ENCODE peak calls at places on chromosome 10, in seven cellular contexts. W, T, U, X, S, R and Z are unnamed samples.

GRCh38 chr10:60138842-60139241 is 232.5 kb upstream of the CCDC6 start:
- DNase-seq in R (no peak), U (no peak), S (no peak), W (no peak), T (no peak), X (no peak), Z (no peak)

GRCh38 chr10:22133640-22134624 is 83.9 kb downstream of the EBLN1 start:
- DNase-seq in X (no peak), T (no peak), W (peak), S (peak), R (no peak), U (no peak), Z (peak)

GRCh38 chr10:43037440-43037839 is 39.4 kb upstream of the RET start:
- DNase-seq in S (no peak), W (no peak), X (no peak), U (no peak), R (no peak), T (no peak), Z (no peak)

GRCh38 chr10:8035641-8036520 is 18.6 kb upstream of the GATA3 start:
- DNase-seq in R (no peak), T (no peak), S (no peak), U (no peak), X (no peak), W (no peak), Z (no peak)

GRCh38 chr10:98006266-98006665 is 24.2 kb downstream of the CRTAC1 start:
- DNase-seq in U (no peak), T (no peak), S (no peak), X (peak), W (no peak), R (no peak), Z (no peak)

GRCh38 chr10:106904209-106904608 is 260.3 kb downstream of the SORCS1 start:
- DNase-seq in S (no peak), X (no peak), R (no peak), T (no peak), W (no peak), U (no peak), Z (no peak)

GRCh38 chr10:94129393-94130130 is 135.8 kb downstream of the PLCE1 start:
- DNase-seq in S (no peak), X (no peak), U (no peak), T (no peak), W (no peak), R (no peak), Z (no peak)

GRCh38 chr10:61744469-61744868 is 81.7 kb downstream of the CABCOCO1 start:
- DNase-seq in R (no peak), U (no peak), W (peak), X (no peak), T (no peak), S (peak), Z (peak)

GRCh38 chr10:17353568-17353967 is 100.8 kb downstream of the ST8SIA6 start:
- DNase-seq in X (no peak), U (no peak), R (no peak), T (no peak), S (no peak), W (no peak), Z (no peak)

GRCh38 chr10:86335257-86335656 is 31.3 kb downstream of the GRID1 start:
- DNase-seq in W (no peak), R (no peak), S (no peak), T (no peak), X (no peak), U (no peak), Z (no peak)

GRCh38 chr10:14556285-14556956 is 218.3 kb downstream of the FAM107B start:
- DNase-seq in U (no peak), W (peak), S (no peak), T (no peak), X (no peak), R (peak), Z (peak)

GRCh38 chr10:12088919-12089318 is 20.2 kb downstream of the DHTKD1 start:
- DNase-seq in S (no peak), W (no peak), X (no peak), U (no peak), R (no peak), T (no peak), Z (no peak)

GRCh38 chr10:60479305-60480020 is 89.8 kb upstream of the ANK3 start:
- DNase-seq in S (no peak), T (no peak), U (no peak), X (no peak), R (no peak), W (peak), Z (no peak)

GRCh38 chr10:48934672-48935071 is 5.0 kb downstream of the LRRC18 start:
- DNase-seq in S (no peak), T (no peak), U (no peak), X (no peak), R (no peak), W (no peak), Z (no peak)

GRCh38 chr10:124106241-124106905 is 13.0 kb upstream of the CHST15 start:
- DNase-seq in S (no peak), W (peak), T (peak), R (no peak), U (no peak), X (no peak), Z (peak)